ENCODE peak calls at places on chromosomes 4 and X, in six cellular contexts. J, C, B, N, A and S are unnamed samples.
A peak's percentile ranks its signal among the peaks of the same experiment; 100 is the strongest.

GRCh38 chrX:97030947-97031346 is 147.2 kb downstream of the RPA4 start:
- DNase-seq in N (no peak), J (no peak), C (no peak), B (no peak), A (no peak), S (no peak)

GRCh38 chrX:133414399-133415275 is 652 bp downstream of the GPC4 start:
- DNase-seq in A (no peak), C (no peak), J (no peak), B (no peak), N (peak; percentile 25), S (no peak)

GRCh38 chr4:172393220-172393619 is 580.0 kb downstream of the GALNTL6 start:
- DNase-seq in B (no peak), C (no peak), A (no peak), J (no peak), N (no peak), S (no peak)

GRCh38 chr4:2977116-2978097 is 14.0 kb downstream of the GRK4 start:
- DNase-seq in N (no peak), B (no peak), J (no peak), A (peak; percentile 56), C (no peak), S (no peak)

GRCh38 chr4:49044270-49044669 is 58.2 kb downstream of the CWH43 start:
- DNase-seq in C (no peak), J (no peak), B (no peak), A (no peak), N (no peak), S (no peak)

GRCh38 chr4:15894923-15895411 is 43.6 kb downstream of the FGFBP1 start:
- DNase-seq in C (no peak), N (no peak), B (no peak), J (no peak), A (peak; percentile 18), S (no peak)

GRCh38 chr4:151276787-151277557 is at the start of gene PRSS48:
- DNase-seq in B (peak; percentile 3), N (peak; percentile 78), J (peak; percentile 61), C (no peak), A (peak; percentile 32), S (peak; percentile 8)

GRCh38 chr4:88743696-88744095 is 46.1 kb upstream of the NAP1L5 start:
- DNase-seq in J (no peak), B (no peak), N (no peak), C (no peak), A (peak; percentile 94), S (no peak)

GRCh38 chr4:160038560-160038959 is 935.7 kb downstream of the RAPGEF2 start:
- DNase-seq in N (no peak), C (no peak), B (no peak), A (no peak), J (no peak), S (peak; percentile 58)

GRCh38 chr4:155094421-155094820 is 114.0 kb upstream of the NPY2R start:
- DNase-seq in N (no peak), J (no peak), A (no peak), B (no peak), C (no peak), S (peak; percentile 38)

GRCh38 chr4:42401171-42401570 is 3.9 kb downstream of the SHISA3 start:
- DNase-seq in N (peak; percentile 7), B (no peak), C (no peak), A (no peak), J (no peak), S (no peak)

GRCh38 chr4:86857341-86858052 is 8.3 kb upstream of the SLC10A6 start:
- DNase-seq in A (no peak), J (peak; percentile 25), N (no peak), C (no peak), B (no peak), S (no peak)

GRCh38 chr4:185235480-185236154 is 26.2 kb downstream of the SNX25 start:
- DNase-seq in C (no peak), A (peak; percentile 38), N (peak; percentile 39), B (no peak), J (no peak), S (peak; percentile 50)

GRCh38 chr4:106369456-106370060 is 980 bp upstream of the GIMD1 start:
- DNase-seq in A (peak; percentile 86), C (no peak), N (peak; percentile 84), B (no peak), J (peak; percentile 55), S (peak; percentile 46)

GRCh38 chr4:7295201-7295916 is 103.0 kb downstream of the SORCS2 start:
- DNase-seq in J (no peak), B (no peak), N (no peak), C (no peak), A (no peak), S (no peak)

GRCh38 chr4:146222313-146222712 is 8.0 kb downstream of the REELD1 start:
- DNase-seq in N (no peak), B (no peak), A (peak; percentile 54), C (no peak), J (no peak), S (no peak)

GRCh38 chr4:106676173-106676921 is 307.8 kb upstream of the GIMD1 start:
- DNase-seq in J (no peak), C (no peak), B (no peak), N (peak; percentile 47), A (no peak), S (no peak)

GRCh38 chr4:3489451-3489962 is 26.4 kb downstream of the DOK7 start:
- DNase-seq in B (no peak), C (no peak), N (no peak), A (no peak), J (no peak), S (no peak)

GRCh38 chrX:50839730-50840129 is 25.7 kb upstream of the SHROOM4 start:
- DNase-seq in C (no peak), J (no peak), B (no peak), N (no peak), A (no peak), S (no peak)

GRCh38 chr4:11954093-11954492 is 525.4 kb upstream of the HS3ST1 start:
- DNase-seq in J (peak; percentile 62), A (no peak), N (peak; percentile 34), B (no peak), C (no peak), S (peak; percentile 33)

GRCh38 chrX:130594453-130594916 is 192.7 kb downstream of the RBMX2 start:
- DNase-seq in J (no peak), N (peak; percentile 92), B (no peak), C (no peak), A (no peak), S (no peak)